ENCODE peak calls at places on chromosomes 3 and 15, in four cellular contexts. One of them, this sample, is unnamed.

GRCh38 chr3:123229145-123229544 is 27.4 kb downstream of the SEC22A start:
- DNase-seq in A549: no peak
- DNase-seq in HepG2: no peak
- DNase-seq in GM12878: no peak
- DNase-seq in this sample: peak

GRCh38 chr3:72355168-72355567 is 493.1 kb downstream of the SHQ1 start:
- DNase-seq in A549: no peak
- DNase-seq in HepG2: no peak
- DNase-seq in GM12878: no peak
- DNase-seq in this sample: no peak

GRCh38 chr15:92429378-92430066 is 35.8 kb downstream of the ST8SIA2 start:
- DNase-seq in A549: peak
- DNase-seq in HepG2: no peak
- DNase-seq in GM12878: no peak
- DNase-seq in this sample: peak

GRCh38 chr3:50665603-50666115 is 9.1 kb upstream of the DOCK3 start:
- DNase-seq in A549: no peak
- DNase-seq in HepG2: no peak
- DNase-seq in GM12878: no peak
- DNase-seq in this sample: no peak

GRCh38 chr3:111315911-111316310 is 226.1 kb upstream of the CD96 start:
- DNase-seq in A549: no peak
- DNase-seq in HepG2: no peak
- DNase-seq in GM12878: no peak
- DNase-seq in this sample: no peak

GRCh38 chr3:43076857-43077256 is 29.0 kb downstream of the POMGNT2 start:
- DNase-seq in A549: no peak
- DNase-seq in HepG2: no peak
- DNase-seq in GM12878: no peak
- DNase-seq in this sample: peak

GRCh38 chr15:59154268-59154667 is 49.3 kb downstream of the CCNB2 start:
- DNase-seq in A549: no peak
- DNase-seq in HepG2: no peak
- DNase-seq in GM12878: no peak
- DNase-seq in this sample: no peak

GRCh38 chr3:111965484-111965883 is 13.3 kb upstream of the ABHD10 start:
- DNase-seq in A549: no peak
- DNase-seq in HepG2: no peak
- DNase-seq in GM12878: no peak
- DNase-seq in this sample: no peak

GRCh38 chr3:14216257-14217048 is 37.8 kb downstream of the LSM3 start:
- DNase-seq in A549: no peak
- DNase-seq in HepG2: peak
- DNase-seq in GM12878: no peak
- DNase-seq in this sample: peak

GRCh38 chr15:24877174-24877573 is 77.6 kb upstream of the SNRPN start:
- DNase-seq in A549: no peak
- DNase-seq in HepG2: no peak
- DNase-seq in GM12878: no peak
- DNase-seq in this sample: no peak

GRCh38 chr3:9778102-9778501 is 8.4 kb upstream of the CAMK1 start:
- DNase-seq in A549: no peak
- DNase-seq in HepG2: no peak
- DNase-seq in GM12878: no peak
- DNase-seq in this sample: no peak

GRCh38 chr3:2603734-2604297 is 505.1 kb downstream of the CNTN4 start:
- DNase-seq in A549: no peak
- DNase-seq in HepG2: no peak
- DNase-seq in GM12878: no peak
- DNase-seq in this sample: no peak

GRCh38 chr3:143650827-143651226 is 197.4 kb downstream of the SLC9A9 start:
- DNase-seq in A549: no peak
- DNase-seq in HepG2: no peak
- DNase-seq in GM12878: no peak
- DNase-seq in this sample: no peak

GRCh38 chr15:89672221-89673161 is 6.7 kb downstream of the PLIN1 start:
- DNase-seq in A549: no peak
- DNase-seq in HepG2: no peak
- DNase-seq in GM12878: no peak
- DNase-seq in this sample: peak

DNA sequence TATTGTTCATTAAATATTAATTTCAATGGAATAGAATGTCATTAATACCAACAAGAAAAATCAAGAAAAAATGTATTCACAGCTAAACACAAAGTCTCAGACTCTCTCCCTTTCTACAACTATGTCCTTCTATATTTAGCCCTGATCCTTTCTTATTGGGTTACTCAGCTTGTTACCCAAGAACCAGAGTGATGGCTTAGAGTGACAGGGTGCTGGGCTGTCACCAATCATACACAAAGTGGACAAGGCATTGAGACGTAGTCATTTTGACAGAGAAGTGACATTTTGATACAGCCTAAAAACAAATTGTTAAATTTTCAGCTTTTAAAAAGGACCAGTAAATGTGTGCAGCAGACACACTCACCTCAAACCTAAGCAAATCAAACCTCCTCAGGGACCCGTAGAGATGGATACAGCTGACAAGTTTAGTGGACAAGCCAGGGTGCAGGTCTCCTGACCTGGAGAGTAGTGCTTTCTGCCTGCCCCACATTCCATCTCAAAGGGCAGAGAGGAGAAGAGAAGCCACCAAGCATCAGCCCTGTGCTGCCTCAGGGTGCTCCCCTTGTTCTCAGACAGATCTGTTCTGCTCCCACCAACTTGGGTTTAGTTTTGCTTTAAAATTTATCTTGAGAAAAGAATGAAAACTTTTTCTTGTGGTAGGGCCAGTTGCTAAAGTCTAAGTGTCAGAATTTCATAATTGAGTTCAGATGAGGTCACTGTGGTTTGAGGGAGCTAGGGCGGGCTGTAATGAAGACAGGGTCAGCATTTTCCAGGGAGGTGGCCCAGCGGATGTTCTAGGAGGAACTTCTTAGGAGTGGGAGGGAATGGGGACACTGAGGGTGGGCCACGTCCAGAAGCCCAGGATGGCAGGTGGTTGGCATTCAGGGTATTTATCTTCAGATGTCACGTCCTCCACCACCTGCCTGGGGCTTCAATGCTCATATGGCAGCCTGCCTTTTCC is 136.5 kb upstream of the TBL1XR1 start:
- DNase-seq in A549: no peak
- DNase-seq in HepG2: no peak
- DNase-seq in GM12878: no peak
- DNase-seq in this sample: no peak
- TF ChIP-seq PBX3 in A549: no peak
- TF ChIP-seq PBX3 in HepG2: no peak
- TF ChIP-seq PBX3 in GM12878: no peak
- TF ChIP-seq PBX3 in this sample: no peak

DNA sequence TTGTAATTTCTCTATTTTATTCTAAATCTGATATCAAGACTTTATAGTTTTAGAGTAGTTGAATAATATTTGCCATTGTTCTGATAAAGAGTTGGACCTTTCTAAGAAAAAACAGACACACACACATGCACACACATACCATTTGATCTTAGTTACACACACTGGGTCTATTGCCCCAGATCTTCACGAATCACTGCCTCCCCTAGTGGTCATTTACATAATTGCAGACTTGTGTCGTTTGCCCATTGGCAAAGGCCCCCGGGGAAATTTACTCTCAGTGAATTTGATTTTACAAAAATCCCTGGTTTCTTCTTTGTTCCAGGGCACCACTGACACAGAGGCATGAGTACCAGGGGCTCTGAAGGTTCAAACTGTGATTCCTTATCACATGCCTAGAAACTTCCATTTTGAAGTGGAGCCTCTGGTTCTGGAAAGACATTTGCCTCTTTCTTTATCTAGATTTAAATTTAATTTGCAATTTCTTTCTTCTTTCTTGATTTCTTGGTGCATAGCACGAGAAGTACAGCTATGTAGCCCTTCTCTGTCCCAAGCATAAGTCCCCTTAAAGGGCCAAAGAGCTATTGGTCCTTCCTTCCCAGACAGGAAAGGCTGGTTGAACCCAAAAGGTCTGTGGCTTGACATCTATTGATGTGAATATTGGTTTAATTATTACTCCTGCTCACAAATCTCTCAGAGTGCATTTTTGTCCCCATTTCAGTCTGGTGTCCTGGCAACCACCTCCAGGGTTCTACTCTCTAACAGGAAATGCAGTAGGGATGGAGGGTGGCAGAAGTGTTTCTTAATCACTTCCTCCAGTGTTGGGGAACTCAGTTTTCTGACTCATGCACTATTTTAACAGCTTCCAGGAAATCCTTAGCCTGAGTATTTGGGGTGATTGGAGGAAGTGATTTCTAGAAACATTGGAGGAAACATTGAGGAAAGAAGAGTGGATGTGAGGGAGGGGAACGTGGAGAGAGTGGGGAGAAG is 32.4 kb upstream of the SLC6A11 start:
- DNase-seq in A549: peak
- DNase-seq in HepG2: peak
- DNase-seq in GM12878: no peak
- DNase-seq in this sample: peak
- TF ChIP-seq PBX3 in A549: no peak
- TF ChIP-seq PBX3 in HepG2: no peak
- TF ChIP-seq PBX3 in GM12878: no peak
- TF ChIP-seq PBX3 in this sample: no peak

GRCh38 chr3:158168996-158169573 is 59.2 kb downstream of the RSRC1 start:
- DNase-seq in A549: no peak
- DNase-seq in HepG2: no peak
- DNase-seq in GM12878: no peak
- DNase-seq in this sample: no peak

GRCh38 chr3:158166223-158166622 is 56.3 kb downstream of the RSRC1 start:
- DNase-seq in A549: no peak
- DNase-seq in HepG2: no peak
- DNase-seq in GM12878: no peak
- DNase-seq in this sample: peak

GRCh38 chr3:158165730-158166129 is 55.8 kb downstream of the RSRC1 start:
- DNase-seq in A549: no peak
- DNase-seq in HepG2: no peak
- DNase-seq in GM12878: no peak
- DNase-seq in this sample: no peak

DNA sequence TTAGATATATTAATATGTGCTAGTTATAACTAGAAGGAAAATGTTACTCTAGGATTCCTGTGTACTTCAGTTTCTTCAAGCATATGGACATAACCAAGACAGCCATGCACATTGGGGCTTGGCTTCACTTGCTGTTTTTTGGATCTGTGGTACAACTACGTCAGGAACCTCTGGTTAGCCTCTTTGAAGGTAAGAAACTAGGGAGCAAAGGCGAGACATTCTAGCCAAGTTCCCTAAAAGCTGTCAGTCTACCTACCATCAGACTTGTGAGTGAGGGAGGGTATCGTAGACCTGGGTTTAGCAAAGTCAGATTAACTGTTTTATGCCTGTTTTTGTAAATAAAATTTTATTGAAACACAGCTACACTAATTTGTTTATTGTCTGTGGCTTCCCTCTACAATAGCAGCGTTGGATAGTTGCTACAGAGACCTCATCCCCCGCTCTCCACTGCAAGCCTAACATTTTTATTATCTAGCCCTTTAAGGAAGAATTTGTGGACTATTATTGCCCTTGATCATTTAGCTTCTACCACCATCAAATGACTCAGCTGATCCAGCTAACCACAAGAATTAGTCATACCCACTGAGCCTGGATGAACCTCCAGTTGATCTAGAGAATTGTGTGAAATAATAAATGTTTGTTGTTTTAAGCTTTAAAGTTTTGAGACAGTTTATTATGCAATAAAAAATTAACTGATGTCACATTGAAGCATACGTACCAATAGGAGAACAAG is 58.0 kb downstream of the RSRC1 start:
- DNase-seq in A549: peak
- DNase-seq in HepG2: peak
- DNase-seq in GM12878: no peak
- DNase-seq in this sample: no peak
- TF ChIP-seq PBX3 in A549: no peak
- TF ChIP-seq PBX3 in HepG2: no peak
- TF ChIP-seq PBX3 in GM12878: no peak
- TF ChIP-seq PBX3 in this sample: peak

GRCh38 chr15:74319138-74319460 is 48.3 kb downstream of the CYP11A1 start:
- DNase-seq in A549: no peak
- DNase-seq in HepG2: no peak
- DNase-seq in GM12878: no peak
- DNase-seq in this sample: no peak

GRCh38 chr15:74320358-74321247 is 46.8 kb downstream of the CYP11A1 start:
- DNase-seq in A549: peak
- DNase-seq in HepG2: peak
- DNase-seq in GM12878: no peak
- DNase-seq in this sample: peak

GRCh38 chr15:74324714-74325113 is 42.7 kb downstream of the CYP11A1 start:
- DNase-seq in A549: no peak
- DNase-seq in HepG2: no peak
- DNase-seq in GM12878: no peak
- DNase-seq in this sample: no peak

GRCh38 chr15:74319596-74320357 is 47.7 kb downstream of the CYP11A1 start:
- DNase-seq in A549: no peak
- DNase-seq in HepG2: no peak
- DNase-seq in GM12878: no peak
- DNase-seq in this sample: peak

GRCh38 chr15:74322558-74323180 is 44.8 kb downstream of the CYP11A1 start:
- DNase-seq in A549: peak
- DNase-seq in HepG2: peak
- DNase-seq in GM12878: no peak
- DNase-seq in this sample: peak
- TF ChIP-seq PBX3 in A549: no peak
- TF ChIP-seq PBX3 in HepG2: no peak
- TF ChIP-seq PBX3 in GM12878: no peak
- TF ChIP-seq PBX3 in this sample: no peak

GRCh38 chr3:170622369-170623159 is 36.7 kb upstream of the SLC7A14 start:
- DNase-seq in A549: no peak
- DNase-seq in HepG2: no peak
- DNase-seq in GM12878: no peak
- DNase-seq in this sample: peak
- TF ChIP-seq PBX3 in A549: no peak
- TF ChIP-seq PBX3 in HepG2: no peak
- TF ChIP-seq PBX3 in GM12878: no peak
- TF ChIP-seq PBX3 in this sample: peak

DNA sequence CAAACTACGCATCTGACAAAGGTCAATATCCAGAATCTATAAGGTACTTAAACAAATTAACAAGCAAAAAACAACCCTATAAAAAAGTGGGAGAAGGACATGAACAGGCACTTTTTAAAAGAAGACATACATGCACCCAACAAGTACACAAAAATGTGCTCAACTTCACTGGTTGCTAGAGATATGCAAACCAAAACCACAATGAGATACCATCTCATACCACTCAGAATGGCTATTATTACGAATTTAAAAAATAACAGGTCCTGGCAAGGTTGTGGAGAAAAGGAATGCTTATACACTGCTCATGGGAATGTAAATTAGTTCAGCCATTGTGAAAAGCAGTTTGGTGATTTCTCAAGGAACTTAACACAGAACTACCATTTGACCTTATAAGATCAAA is 175.6 kb upstream of the MLF1 start:
- DNase-seq in A549: no peak
- DNase-seq in HepG2: no peak
- DNase-seq in GM12878: no peak
- DNase-seq in this sample: no peak
- TF ChIP-seq PBX3 in A549: no peak
- TF ChIP-seq PBX3 in HepG2: no peak
- TF ChIP-seq PBX3 in GM12878: no peak
- TF ChIP-seq PBX3 in this sample: no peak

This sample was measured in SK-N-SH.